ENCODE peak calls at places on chromosomes 7 and 10, in seven cellular contexts. Z is NCI-H82, I is neuronal stem cell, D is pancreas, E is NCI-H1105 treated with DMSO at 0.1 percent for 48 hours, R is endothelial cell, X is fibroblast of mammary gland. L is an unnamed sample.

GRCh38 chr10:124526621-124527267 is 65.1 kb downstream of the LHPP start:
- DNase-seq in R (no peak), X (no peak), Z (no peak), E (no peak), I (no peak), D (peak), L (no peak)

GRCh38 chr10:102624094-102624493 is 20.2 kb upstream of the TRIM8 start:
- DNase-seq in E (no peak), Z (no peak), I (no peak), R (no peak), X (no peak), D (no peak), L (no peak)

GRCh38 chr7:3250725-3251124 is 50.3 kb upstream of the SDK1 start:
- DNase-seq in X (no peak), E (no peak), D (no peak), I (no peak), R (no peak), Z (no peak), L (no peak)

GRCh38 chr10:62502995-62503613 is 128.9 kb downstream of the ZNF365 start:
- DNase-seq in I (no peak), X (peak), D (no peak), Z (no peak), E (no peak), R (no peak), L (no peak)

GRCh38 chr7:36473454-36474282 is 84.0 kb downstream of the ANLN start:
- DNase-seq in E (peak), X (peak), D (no peak), I (peak), R (peak), Z (peak), L (no peak)

GRCh38 chr7:43634384-43634783 is 51.5 kb downstream of the STK17A start:
- DNase-seq in I (no peak), Z (no peak), D (no peak), R (no peak), E (no peak), X (no peak), L (no peak)

GRCh38 chr7:45652630-45653029 is 78.5 kb downstream of the ADCY1 start:
- DNase-seq in I (no peak), X (no peak), R (no peak), Z (no peak), D (no peak), E (no peak), L (no peak)

GRCh38 chr7:81226234-81226633 is 307.4 kb upstream of the SEMA3C start:
- DNase-seq in R (no peak), Z (no peak), D (no peak), I (no peak), X (no peak), E (no peak), L (no peak)

GRCh38 chr7:105911961-105912575 is 35.7 kb upstream of the ATXN7L1 start:
- DNase-seq in R (no peak), Z (no peak), E (no peak), I (no peak), D (no peak), X (peak), L (no peak)

GRCh38 chr7:2719007-2719406 is 31.0 kb downstream of the AMZ1 start:
- DNase-seq in Z (peak), R (peak), X (no peak), I (no peak), D (peak), E (no peak), L (no peak)

GRCh38 chr10:17562572-17562971 is 54.6 kb downstream of the HACD1 start:
- DNase-seq in E (no peak), R (no peak), Z (no peak), D (no peak), X (peak), I (no peak), L (no peak)

GRCh38 chr7:141151726-141152125 is 77.9 kb downstream of the TMEM178B start:
- DNase-seq in Z (no peak), I (no peak), D (no peak), E (no peak), R (no peak), X (no peak), L (no peak)

GRCh38 chr7:101940830-101941229 is 123.4 kb downstream of the CUX1 start:
- DNase-seq in D (no peak), I (peak), Z (no peak), X (no peak), E (peak), R (peak), L (no peak)

GRCh38 chr10:29970576-29970975 is 88.8 kb downstream of the JCAD start:
- DNase-seq in D (no peak), E (no peak), X (no peak), Z (no peak), I (no peak), R (no peak), L (no peak)

GRCh38 chr10:128062837-128063563 is 63.2 kb downstream of the MKI67 start:
- DNase-seq in D (no peak), X (no peak), I (no peak), Z (no peak), E (no peak), R (peak), L (no peak)

GRCh38 chr10:131248376-131249165 is 63.0 kb downstream of the TCERG1L start:
- DNase-seq in Z (no peak), D (no peak), R (no peak), X (no peak), I (no peak), E (no peak), L (no peak)

GRCh38 chr7:94401411-94401810 is 6.7 kb downstream of the COL1A2 start:
- DNase-seq in D (no peak), I (no peak), R (no peak), Z (no peak), E (no peak), X (peak), L (no peak)

GRCh38 chr7:107563072-107563760 is 504 bp downstream of the COG5 start:
- DNase-seq in Z (peak), X (no peak), D (no peak), R (no peak), E (peak), I (no peak), L (peak)

GRCh38 chr7:125663961-125664360 is 734.3 kb upstream of the POT1 start:
- DNase-seq in R (no peak), X (no peak), Z (no peak), D (no peak), I (no peak), E (no peak), L (no peak)

GRCh38 chr10:23095966-23096813 is 811 bp downstream of the MSRB2 start:
- DNase-seq in X (peak), Z (peak), E (peak), D (peak), I (peak), R (peak), L (peak)

GRCh38 chr7:27868117-27868516 is 128.2 kb downstream of the TAX1BP1 start:
- DNase-seq in X (peak), I (no peak), R (no peak), D (no peak), Z (no peak), E (no peak), L (no peak)

GRCh38 chr7:66301249-66301648 is 96.1 kb downstream of the TPST1 start:
- DNase-seq in Z (peak), D (no peak), X (no peak), I (no peak), R (no peak), E (no peak), L (no peak)

GRCh38 chr10:122140941-122141623 is 130.0 kb upstream of the BTBD16 start:
- DNase-seq in R (no peak), Z (peak), E (no peak), X (peak), I (no peak), D (no peak), L (no peak)

GRCh38 chr10:78524342-78524741 is 490.7 kb downstream of the RPS24 start:
- DNase-seq in R (no peak), I (no peak), E (no peak), X (no peak), D (no peak), Z (peak), L (no peak)

GRCh38 chr10:77091745-77092144 is 545.9 kb downstream of the KCNMA1 start:
- DNase-seq in R (no peak), E (no peak), Z (no peak), I (no peak), X (no peak), D (no peak), L (no peak)

GRCh38 chr7:127322351-127322750 is 69.6 kb upstream of the GRM8 start:
- DNase-seq in I (no peak), R (no peak), X (no peak), D (no peak), E (no peak), Z (no peak), L (no peak)

GRCh38 chr7:2198206-2198605 is 34.5 kb downstream of the MAD1L1 start:
- DNase-seq in I (no peak), D (no peak), X (no peak), Z (no peak), E (peak), R (no peak), L (no peak)

GRCh38 chr10:128211953-128212727 is 85.9 kb upstream of the MKI67 start:
- DNase-seq in Z (peak), E (peak), X (peak), I (peak), R (peak), D (peak), L (peak)

GRCh38 chr7:123748171-123748733 is 551 bp downstream of the WASL start:
- DNase-seq in R (peak), E (peak), I (peak), X (peak), Z (peak), D (peak), L (peak)

GRCh38 chr10:116115233-116115632 is 157.8 kb downstream of the GFRA1 start:
- DNase-seq in X (no peak), R (no peak), I (no peak), Z (no peak), E (no peak), D (no peak), L (no peak)

GRCh38 chr10:43045631-43046287 is 31.1 kb upstream of the RET start:
- DNase-seq in D (no peak), R (no peak), Z (no peak), E (no peak), I (no peak), X (no peak), L (no peak)

GRCh38 chr10:130904676-130905075 is 406.8 kb downstream of the TCERG1L start:
- DNase-seq in I (no peak), Z (no peak), E (no peak), R (no peak), X (no peak), D (no peak), L (no peak)

L was measured in occipital lobe.